ENCODE peak calls at places on chromosomes 12 and 14, in four cellular contexts. Y is A549, Z is body of pancreas, N is sigmoid colon. D is an unnamed sample.

GRCh38 chr12:97921957-97922722 is 459.5 kb downstream of the RMST start:
- DNase-seq in Z (peak; percentile 23), N (no peak), Y (no peak), D (no peak)

GRCh38 chr12:108307006-108307405 is 32.1 kb downstream of the CMKLR1 start:
- DNase-seq in Z (no peak), Y (no peak), N (no peak), D (no peak)

GRCh38 chr12:48001426-48002178 is 2.7 kb downstream of the COL2A1 start:
- DNase-seq in N (no peak), Z (peak; percentile 17), Y (no peak), D (peak; percentile 46)

GRCh38 chr12:28104893-28105864 is 85.1 kb upstream of the CCDC91 start:
- DNase-seq in Z (no peak), Y (no peak), N (no peak), D (no peak)

GRCh38 chr12:27549231-27549800 is 25.3 kb downstream of the PPFIBP1 start:
- DNase-seq in N (no peak), Z (no peak), Y (peak; percentile 82), D (no peak)

GRCh38 chr12:3552726-3553045 is 61.7 kb downstream of the PRMT8 start:
- DNase-seq in Z (no peak), Y (no peak), N (no peak), D (peak; percentile 16)

GRCh38 chr12:122203968-122204828 is 689 bp downstream of the B3GNT4 start:
- DNase-seq in Y (no peak), N (no peak), Z (no peak), D (no peak)

GRCh38 chr12:2691340-2692111 is 103.2 kb upstream of the FKBP4 start:
- DNase-seq in Y (no peak), Z (no peak), N (no peak), D (no peak)

GRCh38 chr12:100154472-100155247 is 12.0 kb upstream of the BLTP3B start:
- DNase-seq in Y (peak; percentile 84), Z (peak; percentile 68), N (peak; percentile 77), D (peak; percentile 82)

DNA sequence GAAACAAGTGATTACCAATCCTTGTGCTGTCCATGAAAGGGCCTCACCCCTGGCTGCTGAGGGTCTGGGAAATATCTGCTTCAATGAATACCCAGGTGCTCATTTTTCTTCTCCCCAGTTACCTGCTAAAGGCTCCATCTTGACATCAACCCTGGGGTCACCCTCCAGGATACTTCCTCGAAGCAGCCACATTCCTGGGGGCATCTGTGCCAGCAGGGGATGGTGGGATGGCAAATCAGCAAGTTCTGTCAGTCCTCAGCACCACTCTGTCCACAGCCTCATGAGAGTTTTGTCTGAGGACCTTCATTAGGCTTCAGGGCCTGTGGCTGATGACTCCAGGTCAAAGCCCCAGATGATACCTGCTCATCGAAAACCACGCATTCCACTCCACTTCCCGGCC is 124.8 kb downstream of the ZFP36L1 start:
- DNase-seq in N (no peak), Z (no peak), Y (no peak), D (no peak)
- H3K4me1 ChIP-seq in N (peaks cover 100% of the 10 kb centered on the region), Z (peaks cover 56% of the 10 kb centered on the region), Y (peaks cover 5% of the 10 kb centered on the region), D (peaks cover 58% of the 10 kb centered on the region)

DNA sequence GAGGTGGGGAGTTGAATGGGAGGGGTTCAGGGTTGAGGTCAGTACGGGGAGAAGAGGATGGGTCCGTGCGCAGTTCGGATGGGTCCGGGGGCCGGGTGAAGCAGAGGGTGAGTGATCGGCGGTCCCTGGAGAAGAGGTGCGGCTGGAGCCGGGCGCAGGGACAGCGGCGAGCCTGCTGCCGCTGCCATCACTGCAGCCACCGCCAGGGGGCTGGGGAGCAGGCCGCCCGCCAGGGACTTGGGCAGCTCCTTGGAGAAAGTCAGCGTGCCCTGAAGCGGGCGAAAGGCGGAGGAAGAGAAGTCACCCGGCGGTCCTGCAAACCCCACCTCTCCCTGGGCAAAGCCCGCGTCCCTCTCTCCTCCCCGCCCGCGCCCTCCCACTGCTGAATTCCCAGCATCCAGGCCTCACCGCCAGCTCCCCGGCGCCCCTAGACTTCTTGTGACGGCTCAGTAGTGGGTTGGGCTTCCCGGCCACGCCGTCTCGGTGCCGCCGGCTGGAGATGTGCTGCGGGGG is 6.0 kb upstream of the GPR84 start:
- DNase-seq in Z (peak; percentile 71), N (peak; percentile 92), Y (peak; percentile 90), D (peak; percentile 80)
- H3K27ac ChIP-seq in Z (no peak overlapping the region), N (peak overlapping the region; percentile 67), Y (peak overlapping the region; percentile 88), D (peak overlapping the region; percentile 24)

GRCh38 chr12:124635316-124635715 is 67.9 kb upstream of the NCOR2 start:
- DNase-seq in Z (no peak), N (no peak), Y (no peak), D (no peak)
- H3K4me1 ChIP-seq in Z (no peaks in the 10 kb centered on the region), N (peaks cover 31% of the 10 kb centered on the region), Y (peaks cover 55% of the 10 kb centered on the region), D (peaks cover 6% of the 10 kb centered on the region)

GRCh38 chr14:93997082-93997481 is at the start of gene CCDC197:
- DNase-seq in Y (no peak), Z (no peak), N (no peak), D (no peak)
- H3K27ac ChIP-seq in Y (peak within 1 kb of the TSS; percentile 75), Z (no peak within 1 kb of the TSS), N (peak within 1 kb of the TSS; percentile 75), D (peak within 1 kb of the TSS; percentile 84)

GRCh38 chr12:124603910-124604775 is 36.7 kb upstream of the NCOR2 start:
- DNase-seq in Z (no peak), Y (peak; percentile 50), N (no peak), D (no peak)

GRCh38 chr12:124605150-124605549 is 37.7 kb upstream of the NCOR2 start:
- DNase-seq in Y (no peak), N (no peak), Z (no peak), D (no peak)

GRCh38 chr12:124607681-124608425 is 40.4 kb upstream of the NCOR2 start:
- DNase-seq in Z (no peak), N (no peak), Y (no peak), D (no peak)

GRCh38 chr12:124608451-124608870 is 41.0 kb upstream of the NCOR2 start:
- DNase-seq in Y (no peak), N (no peak), Z (peak; percentile 36), D (no peak)

GRCh38 chr12:124605869-124606774 is 38.7 kb upstream of the NCOR2 start:
- DNase-seq in Z (no peak), Y (no peak), N (no peak), D (no peak)
- H3K4me1 ChIP-seq in Z (peaks cover 19% of the 10 kb centered on the region), Y (peaks cover 54% of the 10 kb centered on the region), N (peaks cover 40% of the 10 kb centered on the region), D (peaks cover 56% of the 10 kb centered on the region)

GRCh38 chr14:99606359-99606758 is 2.4 kb upstream of the CCDC85C start:
- DNase-seq in N (no peak), Y (no peak), Z (no peak), D (no peak)

GRCh38 chr14:99612065-99612736 is 8.2 kb upstream of the CCDC85C start:
- DNase-seq in N (no peak), Y (no peak), Z (no peak), D (peak; percentile 56)

GRCh38 chr14:99608591-99608990 is 4.6 kb upstream of the CCDC85C start:
- DNase-seq in Y (no peak), Z (no peak), N (no peak), D (no peak)

GRCh38 chr14:99611639-99612038 is 7.6 kb upstream of the CCDC85C start:
- DNase-seq in N (no peak), Y (no peak), Z (no peak), D (no peak)

GRCh38 chr14:99609245-99610117 is 5.5 kb upstream of the CCDC85C start:
- DNase-seq in N (no peak), Y (peak; percentile 62), Z (no peak), D (no peak)
- H3K27ac ChIP-seq in N (no peak overlapping the region), Y (peak overlapping the region; percentile 64), Z (no peak overlapping the region), D (no peak overlapping the region)

GRCh38 chr12:77064891-77065360 is 443 bp downstream of the E2F7 start:
- DNase-seq in Y (no peak), N (peak; percentile 64), Z (no peak), D (no peak)

GRCh38 chr12:77060883-77061240 is 4.5 kb downstream of the E2F7 start:
- DNase-seq in Z (no peak), N (no peak), Y (no peak), D (no peak)

GRCh38 chr12:77060136-77060882 is 5.1 kb downstream of the E2F7 start:
- DNase-seq in Z (no peak), N (no peak), Y (no peak), D (no peak)

GRCh38 chr12:77062846-77063461 is 2.4 kb downstream of the E2F7 start:
- DNase-seq in N (no peak), Y (no peak), Z (no peak), D (peak; percentile 54)

GRCh38 chr12:77062396-77062795 is 3.0 kb downstream of the E2F7 start:
- DNase-seq in Y (no peak), N (no peak), Z (no peak), D (no peak)
- H3K4me1 ChIP-seq in Y (peaks cover 11% of the 10 kb centered on the region), N (peaks cover 8% of the 10 kb centered on the region), Z (peaks cover 7% of the 10 kb centered on the region), D (peaks cover 26% of the 10 kb centered on the region)

D was measured in stomach.